ENCODE peak calls at places on chromosomes 11 and 22, in five cellular contexts. Y is A549, M is HCT116, Q is heart left ventricle, C is stomach. A is an unnamed sample.

GRCh38 chr11:116536416-116536815 is 236.4 kb downstream of the BUD13 start:
- DNase-seq in M (no peak), C (peak; percentile 15), Q (no peak), Y (no peak), A (no peak)

GRCh38 chr11:75603791-75604736 is 42.0 kb downstream of the SERPINH1 start:
- DNase-seq in C (no peak), Y (no peak), M (no peak), Q (no peak), A (no peak)

GRCh38 chr11:75565221-75565814 is 3.3 kb downstream of the SERPINH1 start:
- DNase-seq in C (no peak), Q (peak; percentile 76), Y (no peak), M (no peak), A (no peak)

GRCh38 chr11:65388731-65389130 is 2.3 kb downstream of the FRMD8 start:
- DNase-seq in M (no peak), Y (no peak), C (no peak), Q (no peak), A (no peak)

GRCh38 chr11:100941033-100941432 is 188.6 kb downstream of the PGR start:
- DNase-seq in Q (no peak), M (no peak), Y (no peak), C (no peak), A (no peak)

GRCh38 chr11:71339178-71339881 is 87.0 kb upstream of the SHANK2 start:
- DNase-seq in Q (no peak), C (peak; percentile 20), Y (no peak), M (no peak), A (no peak)

GRCh38 chr11:76889414-76889975 is 28.8 kb downstream of the ACER3 start:
- DNase-seq in M (no peak), C (no peak), Y (no peak), Q (no peak), A (no peak)

GRCh38 chr11:64536396-64536935 is 54.6 kb upstream of the SLC22A12 start:
- DNase-seq in C (no peak), M (no peak), Y (no peak), Q (no peak), A (no peak)

GRCh38 chr11:76783294-76783900 is at the start of gene TSKU:
- DNase-seq in C (no peak), Q (peak; percentile 63), M (no peak), Y (no peak), A (no peak)

GRCh38 chr11:70036971-70037882 is 40.9 kb upstream of the ANO1 start:
- DNase-seq in Q (no peak), C (peak; percentile 20), M (no peak), Y (no peak), A (no peak)

GRCh38 chr11:75735181-75735845 is 17.7 kb downstream of the MOGAT2 start:
- DNase-seq in Q (no peak), M (no peak), Y (no peak), C (no peak), A (peak; percentile 41)

GRCh38 chr22:50398698-50399648 is 55.8 kb downstream of the PPP6R2 start:
- DNase-seq in M (no peak), C (peak; percentile 63), Y (no peak), Q (no peak), A (no peak)

GRCh38 chr11:117916956-117917355 is 12.2 kb downstream of the TMPRSS13 start:
- DNase-seq in Q (no peak), C (no peak), M (no peak), Y (no peak), A (no peak)

GRCh38 chr22:43901976-43902643 is 10.3 kb upstream of the PNPLA5 start:
- DNase-seq in Y (peak; percentile 33), Q (no peak), M (no peak), C (no peak), A (no peak)

GRCh38 chr22:41857160-41857859 is 24.4 kb downstream of the SREBF2 start:
- DNase-seq in Q (peak; percentile 45), M (peak; percentile 65), C (peak; percentile 38), Y (peak; percentile 68), A (peak; percentile 63)

GRCh38 chr11:201936-202335 is 5.3 kb downstream of the BET1L start:
- DNase-seq in C (peak; percentile 21), M (no peak), Q (no peak), Y (no peak), A (no peak)

GRCh38 chr11:116890193-116890592 is 52.8 kb upstream of the APOA1 start:
- DNase-seq in Y (no peak), Q (no peak), C (no peak), M (no peak), A (no peak)

GRCh38 chr11:94583885-94584500 is 16.8 kb downstream of the PIWIL4 start:
- DNase-seq in Y (no peak), M (no peak), Q (no peak), C (no peak), A (no peak)

GRCh38 chr11:124930799-124931198 is 5.0 kb downstream of the HEPACAM start:
- DNase-seq in Y (no peak), C (no peak), Q (no peak), M (no peak), A (no peak)

GRCh38 chr11:67251841-67252240 is 14.4 kb upstream of the GRK2 start:
- DNase-seq in Q (no peak), M (no peak), Y (no peak), C (no peak), A (no peak)

GRCh38 chr11:96306933-96307747 is 35.9 kb downstream of the MAML2 start:
- DNase-seq in Q (peak; percentile 88), C (peak; percentile 90), M (peak; percentile 95), Y (peak; percentile 67), A (peak; percentile 54)

GRCh38 chr22:25008666-25009065 is 56.1 kb downstream of the KIAA1671 start:
- DNase-seq in Q (peak; percentile 64), M (no peak), C (no peak), Y (no peak), A (peak; percentile 20)

GRCh38 chr11:74035264-74035663 is 26.4 kb upstream of the UCP3 start:
- DNase-seq in Y (no peak), M (no peak), C (no peak), Q (no peak), A (no peak)

GRCh38 chr22:23074451-23074850 is 4.1 kb downstream of the GNAZ start:
- DNase-seq in C (no peak), Q (peak; percentile 9), M (no peak), Y (no peak), A (no peak)

GRCh38 chr11:121696177-121696863 is 243.6 kb upstream of the SORL1-AS1 start:
- DNase-seq in C (no peak), M (no peak), Q (peak; percentile 41), Y (no peak), A (no peak)

DNA sequence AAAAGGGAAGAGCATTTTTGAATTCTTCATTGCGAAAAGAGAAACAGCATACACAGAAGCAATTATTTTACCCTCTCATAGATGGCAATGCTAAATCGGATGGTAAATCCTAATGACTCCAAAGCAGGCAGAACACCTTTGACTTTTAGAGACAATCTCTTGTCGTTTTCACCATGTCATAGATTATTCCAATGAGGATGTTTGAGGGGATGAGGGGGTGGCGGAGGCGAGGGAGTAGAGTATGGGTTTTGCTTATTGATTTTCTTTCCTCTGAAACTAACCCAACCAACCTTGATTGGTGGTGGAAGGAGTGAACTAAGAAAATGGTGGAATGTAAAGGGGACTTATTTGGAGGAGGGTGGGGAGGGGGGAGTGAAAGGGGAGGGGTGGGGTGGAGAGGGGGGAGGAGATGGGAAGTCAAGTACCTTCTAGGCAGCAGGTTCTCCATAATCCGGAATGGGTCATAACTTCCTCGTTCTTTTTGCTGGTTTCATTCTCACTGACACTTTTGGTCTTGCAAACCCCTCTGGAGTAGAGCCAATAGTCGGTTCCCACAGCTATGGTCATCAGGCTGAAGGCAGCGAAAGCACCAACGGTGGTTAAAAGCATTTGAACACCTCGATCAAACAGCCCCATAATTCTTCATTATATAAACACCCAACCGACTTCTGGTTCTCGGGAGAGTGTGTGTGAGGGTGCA is 1.5 kb downstream of the CACNG2 start:
- DNase-seq in Q (no peak), M (no peak), C (no peak), Y (no peak), A (no peak)
- TF ChIP-seq CTCF in Q (no peak), M (no peak), C (no peak), Y (no peak), A (no peak)

GRCh38 chr11:45913514-45913913 is 4.2 kb downstream of the PEX16 start:
- DNase-seq in Q (no peak), C (no peak), Y (no peak), M (no peak), A (no peak)

GRCh38 chr11:45906965-45907591 is at the start of gene FREY1:
- DNase-seq in Y (no peak), M (no peak), Q (no peak), C (no peak), A (no peak)

GRCh38 chr11:45907911-45908370 is 870 bp upstream of the FREY1 start:
- DNase-seq in Q (no peak), M (no peak), Y (no peak), C (peak; percentile 55), A (no peak)

GRCh38 chr11:45906096-45906682 is 882 bp downstream of the FREY1 start:
- DNase-seq in Q (no peak), C (no peak), M (no peak), Y (no peak), A (no peak)

GRCh38 chr11:45909594-45910475 is 2.8 kb upstream of the FREY1 start:
- DNase-seq in C (no peak), Y (no peak), M (no peak), Q (no peak), A (no peak)
- H3K27ac ChIP-seq in C (no peak overlapping the region), Y (no peak overlapping the region), M (no peak overlapping the region), Q (no peak overlapping the region), A (no peak overlapping the region)

GRCh38 chr22:38824587-38824986 is 19.2 kb downstream of the NPTXR start:
- DNase-seq in C (peak; percentile 44), M (no peak), Y (peak; percentile 31), Q (peak; percentile 72), A (no peak)

GRCh38 chr22:38823076-38823475 is 20.8 kb downstream of the NPTXR start:
- DNase-seq in Q (no peak), M (no peak), C (no peak), Y (no peak), A (no peak)

GRCh38 chr22:38826801-38827200 is 17.0 kb downstream of the NPTXR start:
- DNase-seq in C (no peak), M (no peak), Y (no peak), Q (no peak), A (no peak)

GRCh38 chr22:38826386-38826785 is 17.4 kb downstream of the NPTXR start:
- DNase-seq in C (no peak), M (no peak), Y (no peak), Q (no peak), A (no peak)

DNA sequence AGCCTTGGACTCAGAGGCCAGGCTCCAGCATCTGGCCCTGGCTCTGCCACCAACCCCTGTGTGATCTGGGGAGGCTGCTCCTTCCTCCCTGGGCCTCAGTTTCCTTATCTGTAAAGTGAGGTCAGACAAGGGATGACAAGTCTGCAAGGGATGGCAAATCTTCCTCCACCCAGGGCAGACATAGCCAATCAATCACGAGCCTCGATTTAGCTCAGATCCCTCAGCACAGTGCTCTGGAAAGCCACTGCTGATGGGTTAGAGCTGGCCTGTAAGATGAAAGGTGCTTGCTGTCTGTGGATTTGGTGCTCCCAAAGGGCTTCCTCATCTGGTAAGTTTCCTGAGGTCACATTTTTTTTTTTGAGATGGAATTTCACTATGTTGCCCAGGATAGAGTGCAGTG is 20.2 kb downstream of the NPTXR start:
- DNase-seq in C (no peak), Y (no peak), M (no peak), Q (no peak), A (no peak)
- TF ChIP-seq POLR2A in C (no peak), Y (no peak), M (no peak), Q (no peak), A (no peak)

DNA sequence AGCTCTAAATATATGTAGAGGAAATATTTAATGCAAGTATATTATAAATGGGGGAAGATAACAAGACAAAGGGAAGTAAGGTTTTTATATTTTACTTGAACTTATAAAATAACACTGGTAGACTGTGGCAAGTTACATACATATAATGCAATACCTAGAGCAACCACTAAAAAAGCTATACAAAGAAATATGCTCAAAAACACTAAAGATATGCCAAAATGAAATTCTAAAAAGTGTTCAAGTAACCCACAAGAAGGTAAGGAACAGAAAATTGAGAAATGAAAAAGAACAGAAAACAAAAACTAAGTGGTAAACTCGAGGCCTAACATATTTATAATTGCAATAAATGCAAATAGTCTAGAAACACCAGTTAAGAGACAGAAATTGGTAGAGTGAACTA is 32.5 kb downstream of the BTG4 start:
- DNase-seq in M (no peak), C (no peak), Y (no peak), Q (no peak), A (no peak)
- TF ChIP-seq CTCF in M (no peak), C (no peak), Y (no peak), Q (peak; percentile 47), A (no peak)